ENCODE peak calls at places on chromosome 9, in six cellular contexts. R is PC-9, L is psoas muscle, P is heart left ventricle, F is body of pancreas, T is left ventricle myocardium inferior. U is an unnamed sample.

GRCh38 chr9:125655691-125656410 is 51.2 kb downstream of the MAPKAP1 start:
- DNase-seq in R (no peak), L (no peak), P (no peak), F (no peak), T (no peak), U (no peak)

GRCh38 chr9:5773324-5773999 is 59.5 kb downstream of the ERMP1 start:
- DNase-seq in R (no peak), L (no peak), P (no peak), F (no peak), T (no peak), U (no peak)

GRCh38 chr9:130731355-130731754 is 37.8 kb downstream of the EXOSC2 start:
- DNase-seq in R (no peak), L (no peak), P (no peak), F (no peak), T (no peak), U (no peak)

GRCh38 chr9:72909428-72909827 is 43.4 kb downstream of the ALDH1A1 start:
- DNase-seq in R (no peak), L (no peak), P (no peak), F (no peak), T (no peak), U (no peak)

GRCh38 chr9:16413509-16414016 is 456.9 kb downstream of the BNC2 start:
- DNase-seq in R (no peak), L (no peak), P (no peak), F (peak; percentile 39), T (no peak), U (no peak)

GRCh38 chr9:133737071-133737773 is 930 bp downstream of the SARDH start:
- DNase-seq in R (no peak), L (peak; percentile 55), P (no peak), F (peak; percentile 67), T (no peak), U (peak; percentile 70)

GRCh38 chr9:109320338-109320733 is 523 bp downstream of the EPB41L4B start:
- DNase-seq in R (peak; percentile 29), L (no peak), P (no peak), F (no peak), T (no peak), U (peak; percentile 60)

GRCh38 chr9:107173422-107174180 is 109.5 kb upstream of the RAD23B start:
- DNase-seq in R (no peak), L (no peak), P (no peak), F (no peak), T (no peak), U (no peak)

GRCh38 chr9:135480071-135480941 is 724 bp downstream of the PPP1R26 start:
- DNase-seq in R (peak; percentile 45), L (no peak), P (no peak), F (no peak), T (peak; percentile 46), U (no peak)

GRCh38 chr9:133031496-133031911 is 707 bp downstream of the GTF3C5 start:
- DNase-seq in R (peak; percentile 5), L (no peak), P (no peak), F (no peak), T (no peak), U (no peak)

GRCh38 chr9:130665029-130665430 is 636 bp downstream of the PRDM12 start:
- DNase-seq in R (no peak), L (no peak), P (no peak), F (no peak), T (no peak), U (no peak)

GRCh38 chr9:83431470-83432060 is 106.6 kb downstream of the FRMD3 start:
- DNase-seq in R (peak; percentile 42), L (peak; percentile 55), P (no peak), F (peak; percentile 81), T (peak; percentile 41), U (peak; percentile 65)

GRCh38 chr9:83688921-83689320 is 18.8 kb downstream of the UBQLN1 start:
- DNase-seq in R (no peak), L (no peak), P (no peak), F (no peak), T (no peak), U (no peak)

GRCh38 chr9:21684831-21685362 is 117.5 kb upstream of the MTAP start:
- DNase-seq in R (peak; percentile 56), L (no peak), P (no peak), F (peak; percentile 36), T (no peak), U (no peak)

GRCh38 chr9:108783318-108784127 is 72.3 kb downstream of the ACTL7B start:
- DNase-seq in R (no peak), L (no peak), P (peak; percentile 43), F (no peak), T (no peak), U (no peak)

GRCh38 chr9:37923796-37924430 is 20.0 kb upstream of the SLC25A51 start:
- DNase-seq in R (no peak), L (no peak), P (no peak), F (no peak), T (no peak), U (no peak)

GRCh38 chr9:76996700-76997099 is 22.8 kb upstream of the FOXB2 start:
- DNase-seq in R (no peak), L (peak; percentile 51), P (peak; percentile 63), F (peak; percentile 17), T (peak; percentile 54), U (no peak)

GRCh38 chr9:117487555-117488175 is 72.8 kb upstream of the ASTN2 start:
- DNase-seq in R (peak; percentile 55), L (peak; percentile 82), P (peak; percentile 56), F (peak; percentile 77), T (peak; percentile 43), U (peak; percentile 90)

GRCh38 chr9:132943677-132944293 is 631 bp downstream of the TSC1 start:
- DNase-seq in R (no peak), L (peak; percentile 55), P (no peak), F (no peak), T (no peak), U (no peak)

GRCh38 chr9:109975574-109976327 is 195.8 kb downstream of the PALM2AKAP2 start:
- DNase-seq in R (no peak), L (no peak), P (no peak), F (no peak), T (no peak), U (no peak)

GRCh38 chr9:26243722-26244121 is 565.5 kb upstream of the TUSC1 start:
- DNase-seq in R (no peak), L (no peak), P (no peak), F (no peak), T (no peak), U (no peak)

GRCh38 chr9:5492965-5493364 is 17.4 kb upstream of the PDCD1LG2 start:
- DNase-seq in R (no peak), L (no peak), P (no peak), F (no peak), T (no peak), U (no peak)

GRCh38 chr9:126294331-126295081 is 32.1 kb upstream of the MVB12B start:
- DNase-seq in R (no peak), L (no peak), P (no peak), F (no peak), T (no peak), U (no peak)

GRCh38 chr9:134698587-134699342 is 57.2 kb downstream of the COL5A1 start:
- DNase-seq in R (peak; percentile 69), L (peak; percentile 83), P (peak; percentile 68), F (peak; percentile 61), T (peak; percentile 67), U (peak; percentile 77)

GRCh38 chr9:38057416-38058195 is 11.4 kb downstream of the SHB start:
- DNase-seq in R (no peak), L (no peak), P (no peak), F (peak; percentile 57), T (peak; percentile 46), U (no peak)

GRCh38 chr9:77304543-77304942 is 127.2 kb downstream of the VPS13A start:
- DNase-seq in R (no peak), L (no peak), P (no peak), F (no peak), T (no peak), U (no peak)

GRCh38 chr9:110579763-110580255 is 268 bp upstream of the SVEP1 start:
- DNase-seq in R (no peak), L (no peak), P (peak; percentile 39), F (peak; percentile 9), T (peak; percentile 23), U (no peak)

GRCh38 chr9:129549684-129550083 is 71.2 kb downstream of the C9orf50 start:
- DNase-seq in R (no peak), L (no peak), P (peak; percentile 66), F (peak; percentile 24), T (peak; percentile 46), U (peak; percentile 27)

GRCh38 chr9:120680579-120680978 is 33.7 kb downstream of the MEGF9 start:
- DNase-seq in R (no peak), L (no peak), P (no peak), F (no peak), T (no peak), U (no peak)

GRCh38 chr9:12819436-12820185 is 44.8 kb downstream of the LURAP1L start:
- DNase-seq in R (no peak), L (no peak), P (no peak), F (peak; percentile 8), T (no peak), U (no peak)

GRCh38 chr9:4821994-4822544 is 29.3 kb downstream of the RCL1 start:
- DNase-seq in R (no peak), L (no peak), P (no peak), F (no peak), T (no peak), U (no peak)

GRCh38 chr9:88651682-88652633 is 117.0 kb downstream of the NXNL2 start:
- DNase-seq in R (peak; percentile 83), L (peak; percentile 90), P (peak; percentile 86), F (peak; percentile 62), T (peak; percentile 84), U (peak; percentile 45)
- H3K4me3 ChIP-seq in R (no peak overlapping the region), L (no peak overlapping the region), P (no peak overlapping the region), F (no peak overlapping the region), T (no peak overlapping the region), U (no peak overlapping the region)

GRCh38 chr9:121989010-121989409 is 104.1 kb downstream of the TTLL11 start:
- DNase-seq in R (peak; percentile 21), L (no peak), P (peak; percentile 47), F (no peak), T (no peak), U (no peak)
- TF ChIP-seq CTCF in R (no peak), L (no peak), P (no peak), F (no peak), T (peak; percentile 39), U (no peak)

GRCh38 chr9:95477885-95478790 is 38.6 kb downstream of the PTCH1 start:
- DNase-seq in R (no peak), L (no peak), P (no peak), F (no peak), T (no peak), U (no peak)
- H3K27ac ChIP-seq in R (no peak overlapping the region), L (no peak overlapping the region), P (peak overlapping the region; percentile 11), F (no peak overlapping the region), T (peak overlapping the region; percentile 43), U (no peak overlapping the region)

DNA sequence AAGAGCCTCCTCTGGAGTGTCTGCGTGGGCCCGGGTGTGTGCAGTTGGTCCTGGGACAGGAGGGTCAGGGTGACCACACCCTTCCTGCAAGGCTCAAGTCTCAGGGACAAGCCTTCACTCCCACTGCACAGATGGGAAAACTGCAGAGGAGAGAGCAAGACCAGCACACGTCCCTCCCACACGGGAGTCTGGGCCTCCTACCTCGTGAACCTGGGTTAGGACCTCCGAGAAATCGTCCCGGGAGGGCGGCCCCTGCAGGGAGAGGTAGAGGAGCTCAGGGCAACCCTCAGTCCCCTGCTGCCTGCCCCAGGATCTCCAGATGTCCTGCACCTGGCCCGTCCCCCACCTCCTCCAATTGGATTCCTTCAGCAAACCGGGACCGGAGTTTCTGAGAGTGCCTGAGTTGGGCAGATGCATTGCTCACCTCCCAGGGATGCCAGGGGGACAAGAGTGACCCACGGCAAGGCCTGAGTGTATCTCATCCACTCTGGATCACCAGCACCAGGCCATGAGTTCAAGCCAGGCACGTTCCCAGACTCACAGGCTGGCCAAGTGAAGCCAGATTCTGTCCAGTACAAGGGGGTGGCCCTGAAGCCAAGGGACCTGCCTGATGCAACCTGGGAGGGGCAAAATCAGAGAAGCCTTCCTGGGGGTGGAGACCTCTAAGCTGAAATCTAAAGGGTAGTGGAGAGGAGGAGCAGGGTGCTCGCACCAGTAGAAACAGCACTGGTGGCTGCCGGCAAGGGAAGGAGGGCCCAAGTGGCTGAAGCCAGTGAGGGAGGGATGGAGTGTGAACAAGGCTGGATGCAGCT is 2.1 kb downstream of the PIP5KL1 start:
- DNase-seq in R (no peak), L (no peak), P (no peak), F (no peak), T (no peak), U (no peak)
- H3K4me3 ChIP-seq in R (peak overlapping the region; percentile 63), L (no peak overlapping the region), P (no peak overlapping the region), F (no peak overlapping the region), T (no peak overlapping the region), U (no peak overlapping the region)

U was measured in right lobe of liver.